ENCODE peak calls at places on chromosomes 4 and X, in five cellular contexts. O is cardiac muscle cell, T is GM10248, G is GM23338, D is endodermal cell. Q is an unnamed sample.

GRCh38 chr4:108160741-108161352 is 7.9 kb downstream of the LEF1 start:
- DNase-seq in G (peak; percentile 70), T (no peak), D (peak; percentile 65), O (no peak), Q (no peak)

GRCh38 chrX:68175569-68175968 is 257.7 kb downstream of the OPHN1 start:
- DNase-seq in O (peak; percentile 30), T (no peak), G (no peak), D (no peak), Q (no peak)

GRCh38 chrX:7515681-7516413 is 327.1 kb upstream of the VCX start:
- DNase-seq in D (no peak), G (peak; percentile 1), T (no peak), O (no peak), Q (no peak)

GRCh38 chr4:169986369-169986768 is 39.8 kb downstream of the MFAP3L start:
- DNase-seq in D (no peak), T (no peak), O (no peak), G (no peak), Q (no peak)

GRCh38 chrX:121389976-121390709 is 342.7 kb downstream of the GLUD2 start:
- DNase-seq in D (no peak), G (no peak), T (no peak), O (no peak), Q (no peak)

GRCh38 chr4:80074651-80075050 is 1.6 kb upstream of the ANTXR2 start:
- DNase-seq in T (no peak), D (no peak), O (no peak), G (no peak), Q (no peak)

GRCh38 chr4:90958256-90958895 is 831.2 kb downstream of the CCSER1 start:
- DNase-seq in D (no peak), G (peak; percentile 7), T (no peak), O (peak; percentile 51), Q (no peak)

GRCh38 chr4:7952615-7953014 is 13.0 kb upstream of the AFAP1 start:
- DNase-seq in T (no peak), D (no peak), G (no peak), O (no peak), Q (no peak)

GRCh38 chr4:188822698-188823097 is 683.5 kb downstream of the TRIML1 start:
- DNase-seq in O (no peak), D (peak; percentile 90), T (no peak), G (peak; percentile 76), Q (peak; percentile 62)

GRCh38 chr4:74330295-74330750 is 22.1 kb downstream of the EPGN start:
- DNase-seq in O (peak; percentile 60), D (no peak), T (no peak), G (no peak), Q (no peak)

GRCh38 chrX:18725316-18725943 is 18.0 kb downstream of the PPEF1 start:
- DNase-seq in G (peak; percentile 7), T (no peak), O (no peak), D (peak; percentile 47), Q (no peak)

GRCh38 chr4:152628128-152628527 is 51.7 kb downstream of the TMEM154 start:
- DNase-seq in G (no peak), T (no peak), O (peak; percentile 49), D (no peak), Q (no peak)

GRCh38 chr4:38856524-38857337 is at the start of gene TLR6:
- DNase-seq in G (peak; percentile 88), O (peak; percentile 66), T (peak; percentile 47), D (peak; percentile 82), Q (peak; percentile 69)

GRCh38 chr4:74397748-74398426 is 32.9 kb downstream of the EREG start:
- DNase-seq in D (no peak), O (peak; percentile 31), T (no peak), G (no peak), Q (no peak)

GRCh38 chrX:20252392-20253231 is 14.1 kb downstream of the RPS6KA3 start:
- DNase-seq in D (peak; percentile 90), G (peak; percentile 66), T (peak; percentile 16), O (peak; percentile 61), Q (peak; percentile 33)

GRCh38 chrX:10633722-10634121 is 13.3 kb upstream of the MID1 start:
- DNase-seq in T (no peak), O (peak; percentile 78), G (peak; percentile 24), D (no peak), Q (no peak)

GRCh38 chr4:146500216-146500615 is 21.5 kb downstream of the SLC10A7 start:
- DNase-seq in G (no peak), T (no peak), O (no peak), D (no peak), Q (no peak)

GRCh38 chrX:73979551-73980131 is 324.3 kb upstream of the ZCCHC13 start:
- DNase-seq in T (no peak), G (peak; percentile 40), O (no peak), D (no peak), Q (no peak)

GRCh38 chr4:78058591-78059523 is 1.7 kb downstream of the FRAS1 start:
- DNase-seq in D (peak; percentile 91), T (peak; percentile 20), O (peak; percentile 60), G (peak; percentile 86), Q (peak; percentile 91)

GRCh38 chrX:41600266-41600665 is 88.5 kb upstream of the GPR34 start:
- DNase-seq in T (no peak), O (peak; percentile 63), G (peak; percentile 28), D (no peak), Q (peak; percentile 11)

GRCh38 chr4:127967141-127967775 is 2.1 kb downstream of the ABHD18 start:
- DNase-seq in O (no peak), D (no peak), G (no peak), T (no peak), Q (no peak)

GRCh38 chr4:61555789-61556188 is 355.7 kb downstream of the ADGRL3 start:
- DNase-seq in O (peak; percentile 90), G (peak; percentile 24), T (no peak), D (no peak), Q (no peak)

GRCh38 chr4:36823199-36823967 is 421.2 kb upstream of the NWD2 start:
- DNase-seq in O (no peak), T (no peak), G (no peak), D (no peak), Q (no peak)

GRCh38 chr4:2923678-2924173 is 39.5 kb downstream of the NOP14 start:
- DNase-seq in D (no peak), G (no peak), T (no peak), O (no peak), Q (no peak)

GRCh38 chrX:72060196-72060974 is 71.3 kb downstream of the RTL5 start:
- DNase-seq in O (peak; percentile 23), T (no peak), D (peak; percentile 68), G (peak; percentile 76), Q (peak; percentile 90)

GRCh38 chr4:129246850-129247542 is 151.0 kb downstream of the C4orf33 start:
- DNase-seq in D (no peak), O (no peak), T (no peak), G (no peak), Q (no peak)

GRCh38 chrX:19782419-19782818 is 105.0 kb downstream of the SH3KBP1 start:
- DNase-seq in G (no peak), O (no peak), D (no peak), T (no peak), Q (no peak)

GRCh38 chr4:146450524-146450923 is 71.2 kb downstream of the SLC10A7 start:
- DNase-seq in D (no peak), G (no peak), T (peak; percentile 29), O (peak; percentile 8), Q (no peak)

GRCh38 chr4:66574145-66574978 is 904.1 kb upstream of the EPHA5 start:
- DNase-seq in O (peak; percentile 70), G (peak; percentile 28), D (peak; percentile 58), T (no peak), Q (no peak)

GRCh38 chr4:11446156-11446811 is 17.6 kb upstream of the HS3ST1 start:
- DNase-seq in G (no peak), T (no peak), D (no peak), O (peak; percentile 47), Q (no peak)

GRCh38 chr4:7419961-7420660 is 14.6 kb downstream of the PSAPL1 start:
- DNase-seq in G (no peak), D (peak; percentile 53), O (no peak), T (no peak), Q (no peak)

GRCh38 chrX:34918856-34919255 is 23.7 kb upstream of the FAM47B start:
- DNase-seq in T (no peak), G (peak; percentile 68), D (peak; percentile 70), O (peak; percentile 67), Q (peak; percentile 74)
- TF ChIP-seq CTCF in T (no peak), G (peak; percentile 66), D (peak; percentile 85), O (peak; percentile 48), Q (peak; percentile 69)

DNA sequence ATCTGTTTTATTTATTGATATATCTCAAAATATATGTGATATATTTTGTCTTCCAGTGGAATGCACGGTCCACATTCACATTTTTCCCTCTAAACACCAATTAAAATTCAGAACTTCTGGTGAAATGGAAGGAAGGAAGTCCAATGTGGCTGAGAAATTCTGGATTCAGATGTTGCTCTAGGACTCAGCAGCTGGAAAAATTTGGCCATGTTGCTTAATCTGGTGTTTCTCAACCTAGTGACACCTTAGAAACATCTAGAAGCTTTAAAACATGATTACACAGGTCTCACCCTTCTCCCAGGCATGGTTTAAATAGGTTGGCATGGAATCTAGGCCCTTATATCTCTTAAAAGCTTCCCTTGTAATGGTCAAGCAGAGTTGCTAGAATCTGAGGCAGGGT is 28.5 kb upstream of the ARHGAP24 start:
- DNase-seq in G (no peak), T (no peak), O (no peak), D (no peak), Q (no peak)
- TF ChIP-seq CTCF in G (no peak), T (no peak), O (no peak), D (no peak), Q (no peak)

GRCh38 chr4:55396305-55397023 is 707 bp downstream of the TMEM165 start:
- DNase-seq in O (peak; percentile 58), D (peak; percentile 79), G (peak; percentile 73), T (peak; percentile 43), Q (peak; percentile 83)

GRCh38 chr4:55393461-55394320 is 2.1 kb upstream of the TMEM165 start:
- DNase-seq in T (no peak), O (no peak), G (no peak), D (no peak), Q (no peak)

GRCh38 chr4:55395529-55396304 is at the start of gene TMEM165:
- DNase-seq in T (peak; percentile 95), G (peak; percentile 96), O (peak; percentile 92), D (peak; percentile 97), Q (peak; percentile 94)

GRCh38 chr4:55397024-55397520 is 1.3 kb downstream of the TMEM165 start:
- DNase-seq in O (peak; percentile 67), T (no peak), D (peak; percentile 49), G (no peak), Q (no peak)

DNA sequence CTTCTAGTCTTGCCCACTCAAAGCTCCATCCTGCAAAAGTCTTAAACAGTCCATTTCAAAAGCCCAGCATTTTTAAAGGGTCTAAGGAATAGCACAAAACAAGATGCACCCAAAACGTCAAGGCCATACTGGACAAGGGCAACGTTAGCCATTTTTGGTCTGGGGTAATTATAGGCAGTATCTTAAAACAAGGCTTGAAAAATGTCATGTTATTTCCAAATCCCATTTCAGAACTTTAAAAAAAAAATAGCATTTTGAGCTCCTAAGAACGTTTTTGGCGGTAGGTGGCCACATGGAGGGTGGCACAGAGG is 584 bp upstream of the TMEM165 start:
- DNase-seq in T (no peak), O (no peak), D (no peak), G (no peak), Q (no peak)
- TF ChIP-seq CTCF in T (no peak), O (peak; percentile 3), D (peak; percentile 31), G (no peak), Q (no peak)

DNA sequence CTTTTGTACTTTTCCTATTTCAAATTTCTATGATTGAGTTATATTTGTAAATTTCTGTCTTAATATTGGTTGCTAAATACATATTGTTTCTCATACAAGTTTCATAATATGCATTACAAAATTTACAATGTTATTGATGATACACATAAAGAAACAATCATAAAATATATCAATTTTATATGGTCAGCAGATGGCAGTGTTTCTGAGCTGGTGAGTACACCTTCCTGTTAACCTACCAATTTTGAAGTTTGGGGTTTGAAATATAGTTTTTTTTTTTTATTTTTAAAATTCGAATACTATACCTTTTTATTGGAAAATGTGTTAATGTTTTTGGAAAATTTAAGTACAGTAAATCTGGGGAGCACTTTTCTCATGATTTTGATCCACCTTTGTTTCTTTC is 1953.1 kb upstream of the ADGRL3 start:
- DNase-seq in D (no peak), G (peak; percentile 5), T (no peak), O (no peak), Q (no peak)
- TF ChIP-seq CTCF in D (peak; percentile 71), G (peak; percentile 53), T (peak; percentile 3), O (no peak), Q (peak; percentile 52)